ENCODE peak calls at places on chromosomes 7 and 10, in four cellular contexts. I is fibroblast of lung, E is kidney epithelial cell, Z is PC-3. P is an unnamed sample.

GRCh38 chr10:46069771-46070463 is 23.8 kb upstream of the MSMB start:
- DNase-seq in Z (no peak), E (no peak), I (no peak), P (no peak)

GRCh38 chr10:124292911-124293640 is 125.6 kb downstream of the OAT start:
- DNase-seq in I (no peak), E (no peak), Z (no peak), P (peak; percentile 17)

GRCh38 chr10:72031706-72032105 is 56.6 kb downstream of the SPOCK2 start:
- DNase-seq in Z (no peak), I (no peak), E (no peak), P (no peak)

GRCh38 chr10:88006261-88006660 is 142.8 kb downstream of the PTEN start:
- DNase-seq in E (no peak), I (no peak), Z (no peak), P (no peak)

GRCh38 chr7:95411036-95411435 is 14.9 kb upstream of the PON3 start:
- DNase-seq in Z (peak; percentile 23), I (peak; percentile 42), E (no peak), P (no peak)

GRCh38 chr10:2920638-2921037 is 146.7 kb upstream of the PFKP start:
- DNase-seq in Z (no peak), I (no peak), E (no peak), P (no peak)

GRCh38 chr7:42605800-42606199 is 306.1 kb downstream of the C7orf25 start:
- DNase-seq in I (peak; percentile 18), Z (peak; percentile 15), E (no peak), P (peak; percentile 49)

GRCh38 chr7:1693419-1693990 is 23.4 kb downstream of the ELFN1 start:
- DNase-seq in E (no peak), Z (no peak), I (no peak), P (no peak)

GRCh38 chr7:18053177-18053928 is 25.7 kb upstream of the PRPS1L1 start:
- DNase-seq in E (no peak), I (no peak), Z (peak; percentile 3), P (peak; percentile 3)

GRCh38 chr10:62082729-62083412 is 181.4 kb downstream of the ARID5B start:
- DNase-seq in E (no peak), I (peak; percentile 75), Z (peak; percentile 69), P (peak; percentile 70)

GRCh38 chr7:39313958-39314357 is 252.2 kb upstream of the YAE1 start:
- DNase-seq in E (peak; percentile 34), Z (no peak), I (no peak), P (no peak)

GRCh38 chr10:122010405-122011050 is 21.6 kb downstream of the TACC2 start:
- DNase-seq in I (peak; percentile 59), E (no peak), Z (no peak), P (no peak)

GRCh38 chr7:112654322-112655216 is 135.6 kb downstream of the TMEM168 start:
- DNase-seq in Z (peak; percentile 34), E (no peak), I (peak; percentile 4), P (peak; percentile 52)

GRCh38 chr10:123175389-123176387 is 21.5 kb downstream of the BUB3 start:
- DNase-seq in I (no peak), Z (no peak), E (no peak), P (no peak)

GRCh38 chr10:125822878-125823662 is at the start of the genes BCCIP and UROS:
- DNase-seq in Z (peak; percentile 75), I (peak; percentile 82), E (peak; percentile 37), P (peak; percentile 80)

GRCh38 chr7:35359423-35359822 is 105.5 kb upstream of the TBX20 start:
- DNase-seq in E (no peak), Z (no peak), I (no peak), P (no peak)

GRCh38 chr7:105808209-105808608 is 68.2 kb downstream of the ATXN7L1 start:
- DNase-seq in I (no peak), E (no peak), Z (no peak), P (no peak)

GRCh38 chr10:127715782-127716378 is 21.1 kb upstream of the FOXI2 start:
- DNase-seq in Z (peak; percentile 34), I (peak; percentile 15), E (no peak), P (no peak)

GRCh38 chr10:3749597-3750351 is 35.2 kb downstream of the KLF6 start:
- DNase-seq in I (peak; percentile 70), E (peak; percentile 44), Z (no peak), P (peak; percentile 90)

GRCh38 chr10:55629792-55630490 is 731.1 kb downstream of the ZWINT start:
- DNase-seq in E (no peak), I (peak; percentile 51), Z (peak; percentile 78), P (no peak)

GRCh38 chr10:4848341-4849041 is 22.5 kb downstream of the AKR1E2 start:
- DNase-seq in Z (no peak), I (no peak), E (no peak), P (no peak)

GRCh38 chr7:96183163-96183562 is 138.7 kb downstream of the SLC25A13 start:
- DNase-seq in I (no peak), E (no peak), Z (no peak), P (no peak)

GRCh38 chr10:69861251-69862240 is 59.8 kb downstream of the COL13A1 start:
- DNase-seq in E (peak; percentile 63), Z (peak; percentile 99), I (peak; percentile 92), P (peak; percentile 85)

GRCh38 chr7:151381083-151381332 is 28.8 kb downstream of the WDR86 start:
- DNase-seq in Z (no peak), I (no peak), E (no peak), P (no peak)
- H3K4me3 ChIP-seq in Z (no peak overlapping the region), I (no peak overlapping the region), E (no peak overlapping the region), P (no peak overlapping the region)

GRCh38 chr7:139623518-139623917 is 100.0 kb downstream of the CLEC2L start:
- DNase-seq in I (no peak), Z (no peak), E (no peak), P (no peak)

GRCh38 chr7:139619367-139619657 is 95.8 kb downstream of the CLEC2L start:
- DNase-seq in E (no peak), Z (peak; percentile 69), I (peak; percentile 77), P (peak; percentile 61)

GRCh38 chr7:139618482-139619366 is 95.2 kb downstream of the CLEC2L start:
- DNase-seq in I (no peak), Z (peak; percentile 60), E (no peak), P (peak; percentile 59)

GRCh38 chr7:139617074-139617473 is 93.6 kb downstream of the CLEC2L start:
- DNase-seq in Z (no peak), E (no peak), I (no peak), P (no peak)

DNA sequence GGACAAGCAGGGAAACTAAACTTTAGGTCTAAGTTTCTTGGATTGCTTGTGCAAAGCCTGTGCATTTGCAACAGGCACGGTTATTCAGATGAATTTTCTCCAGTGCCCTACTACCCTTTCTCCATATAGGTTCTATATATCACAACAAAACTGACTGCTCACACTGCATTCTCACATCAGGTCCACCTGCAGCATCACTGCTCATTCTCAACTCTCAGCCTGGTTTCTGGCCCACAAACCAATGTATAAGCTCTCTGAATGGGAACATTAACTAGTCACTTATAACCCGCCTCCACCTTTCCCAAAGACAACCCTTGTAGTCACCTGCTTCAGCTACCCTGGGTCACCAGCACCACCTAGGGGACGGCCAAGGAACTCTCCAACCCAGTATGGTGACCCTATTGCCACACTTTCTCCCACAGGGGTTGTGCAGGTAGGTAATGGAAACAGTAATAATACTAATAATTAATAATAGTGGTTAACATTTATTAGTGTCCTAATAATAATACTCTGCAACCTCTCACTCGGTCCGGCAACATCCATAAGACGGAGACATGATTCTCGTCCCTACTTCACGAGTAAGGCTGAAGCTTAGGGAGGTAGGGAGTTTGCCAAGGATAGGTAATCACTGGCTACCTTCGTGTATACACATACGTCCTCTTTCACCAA is 97.3 kb downstream of the CLEC2L start:
- DNase-seq in E (no peak), I (no peak), Z (peak; percentile 57), P (no peak)
- TF ChIP-seq CTCF in E (peak; percentile 76), I (peak; percentile 72), Z (peak; percentile 73), P (peak; percentile 63)

GRCh38 chr10:34157501-34157900 is 657.6 kb downstream of the PARD3 start:
- DNase-seq in I (no peak), E (no peak), Z (peak; percentile 82), P (peak; percentile 82)
- H3K4me3 ChIP-seq in I (no peak overlapping the region), E (no peak overlapping the region), Z (no peak overlapping the region), P (no peak overlapping the region)

DNA sequence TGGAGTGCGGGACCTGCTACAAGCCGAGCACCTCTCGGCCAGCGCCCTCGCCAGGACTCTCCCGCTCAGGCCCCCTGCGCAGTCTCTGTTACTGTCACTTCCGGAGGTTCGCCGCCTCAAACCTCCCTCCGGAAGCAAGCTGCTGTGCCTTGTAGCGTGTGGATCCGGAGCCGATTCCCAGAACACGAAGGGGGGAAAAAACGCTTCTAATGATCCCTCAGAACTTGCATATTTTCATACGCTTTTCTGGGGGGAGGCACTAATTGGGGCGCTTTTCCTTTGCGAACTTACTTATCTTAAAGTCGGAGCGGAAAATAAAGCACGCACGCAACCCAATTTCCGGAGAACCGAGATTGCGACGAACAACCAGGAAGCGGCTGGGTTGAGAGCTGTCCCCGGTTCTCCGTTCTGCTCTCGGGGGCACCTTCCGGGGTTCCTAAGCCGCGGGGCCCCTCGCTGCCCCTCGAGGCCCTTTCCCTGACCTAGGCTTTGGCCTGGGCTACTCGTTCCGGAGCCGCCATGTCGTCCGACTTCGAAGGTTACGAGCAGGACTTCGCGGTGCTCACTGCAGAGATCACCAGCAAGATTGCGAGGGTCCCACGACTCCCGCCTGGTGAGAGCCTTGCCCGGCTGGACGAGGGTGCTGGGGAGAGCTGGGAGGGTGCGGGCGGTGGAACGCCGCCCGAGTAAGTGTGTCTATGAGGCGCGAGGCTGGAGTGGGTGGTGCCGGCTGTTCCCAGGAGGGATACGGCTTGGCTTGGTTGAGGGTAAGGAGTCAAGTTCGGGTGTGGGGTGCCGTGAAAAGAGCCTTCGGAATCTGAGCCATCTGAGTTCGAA is at the start of the genes VTI1A and ZDHHC6:
- DNase-seq in I (peak; percentile 85), Z (peak; percentile 75), E (peak; percentile 38), P (peak; percentile 75)
- TF ChIP-seq CTCF in I (peak; percentile 30), Z (no peak), E (peak; percentile 31), P (no peak)

P was measured in foreskin fibroblast.